ENCODE peak calls at places on chromosomes 3 and 15, in eight cellular contexts. I, Q, N, S, Y, T, P and U are unnamed samples.

GRCh38 chr15:55282284-55282833 is 7.3 kb downstream of the RAB27A start:
- DNase-seq in T (no peak), N (peak; percentile 24), I (no peak), S (no peak), Q (no peak), P (no peak), Y (no peak), U (no peak)

GRCh38 chr3:62567097-62568021 is 194.0 kb upstream of the FEZF2 start:
- DNase-seq in Y (no peak), N (no peak), S (no peak), P (peak; percentile 66), Q (no peak), T (peak; percentile 80), I (no peak), U (peak; percentile 86)

GRCh38 chr15:89760303-89761008 is 9.4 kb upstream of the MESP1 start:
- DNase-seq in Y (peak; percentile 87), S (peak; percentile 83), I (peak; percentile 72), P (peak; percentile 66), Q (peak; percentile 42), N (peak; percentile 90), T (peak; percentile 74), U (peak; percentile 79)

GRCh38 chr15:85583404-85584390 is 203.3 kb downstream of the AKAP13 start:
- DNase-seq in Y (peak; percentile 66), S (peak; percentile 75), Q (peak; percentile 75), N (no peak), P (peak; percentile 40), T (peak; percentile 72), I (peak; percentile 56), U (no peak)

GRCh38 chr3:136547293-136547692 is 204.9 kb downstream of the STAG1 start:
- DNase-seq in T (no peak), P (no peak), Q (no peak), I (no peak), N (no peak), S (no peak), Y (no peak), U (no peak)

GRCh38 chr3:193502871-193503270 is 51.8 kb downstream of the ATP13A4 start:
- DNase-seq in N (no peak), I (no peak), T (no peak), Q (no peak), P (no peak), S (no peak), Y (no peak), U (no peak)

GRCh38 chr3:126487151-126487771 is 11.6 kb upstream of the ZXDC start:
- DNase-seq in T (no peak), I (no peak), Y (no peak), Q (no peak), S (no peak), P (no peak), N (no peak), U (no peak)

GRCh38 chr3:126270145-126270811 is 86.9 kb downstream of the KLF15 start:
- DNase-seq in P (peak; percentile 80), I (no peak), Q (no peak), S (peak; percentile 91), N (peak; percentile 97), Y (peak; percentile 95), T (peak; percentile 95), U (peak; percentile 86)

GRCh38 chr3:95297586-95297985 is 1234.7 kb downstream of the NSUN3 start:
- DNase-seq in P (no peak), S (no peak), T (no peak), Q (no peak), N (no peak), Y (no peak), I (no peak), U (no peak)

GRCh38 chr3:150787741-150788370 is 24.9 kb upstream of the SIAH2 start:
- DNase-seq in S (peak; percentile 87), P (peak; percentile 73), I (peak; percentile 84), Q (peak; percentile 58), Y (peak; percentile 88), N (peak; percentile 90), T (peak; percentile 89), U (peak; percentile 95)

GRCh38 chr15:70147178-70147760 is 49.6 kb upstream of the TLE3 start:
- DNase-seq in S (no peak), P (no peak), I (no peak), N (no peak), T (no peak), Y (no peak), Q (no peak), U (no peak)

GRCh38 chr3:123130079-123130726 is 63.4 kb downstream of the PDIA5 start:
- DNase-seq in S (no peak), T (no peak), P (no peak), N (no peak), Q (no peak), I (no peak), Y (peak; percentile 36), U (no peak)

DNA sequence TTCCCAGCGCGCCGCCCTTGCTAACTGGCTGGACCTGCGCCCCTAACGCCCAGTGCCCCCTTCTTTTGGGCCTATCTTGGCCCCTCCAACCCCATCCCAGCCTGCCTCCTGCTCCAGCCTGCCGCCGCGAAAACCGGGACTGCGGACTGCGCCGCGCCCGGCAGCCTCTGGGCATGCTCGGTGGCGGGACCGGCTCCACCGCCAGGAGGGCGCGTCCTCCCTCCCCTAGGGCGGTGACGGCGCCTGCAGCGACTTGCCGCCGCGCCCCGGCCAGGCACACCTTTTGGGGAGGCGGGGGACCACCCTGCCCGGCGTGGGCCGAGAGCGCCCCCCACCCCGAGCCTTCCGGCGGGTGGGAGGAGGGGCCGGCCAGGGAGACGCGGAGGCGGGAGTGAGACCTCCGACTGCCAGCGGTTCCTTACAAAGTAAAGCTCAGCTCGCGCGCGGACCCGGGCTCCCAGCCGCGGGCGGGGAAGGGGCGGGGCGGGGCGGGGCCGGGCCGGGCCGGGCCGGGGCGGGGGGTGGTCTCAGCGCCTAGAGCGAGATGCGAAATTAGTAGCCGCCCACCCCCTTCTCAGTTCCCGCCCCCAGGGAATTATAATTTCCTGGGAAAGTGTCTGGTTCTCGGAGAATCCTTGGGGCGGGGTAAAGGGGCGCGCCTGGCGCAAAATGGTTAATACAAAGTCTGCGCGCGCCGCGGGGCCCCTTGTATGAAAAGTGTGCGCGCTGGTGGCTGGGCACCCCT is 225.0 kb upstream of the IL12A start:
- DNase-seq in P (peak; percentile 58), Q (peak; percentile 16), N (peak; percentile 33), T (peak; percentile 59), Y (peak; percentile 62), I (peak; percentile 88), S (peak; percentile 90), U (peak; percentile 48)
- TF ChIP-seq POLR2A in P (peak; percentile 6), Q (peak; percentile 61), N (peak; percentile 6), T (peak; percentile 69), Y (no peak), I (peak; percentile 81), S (peak; percentile 74), U (no peak)

GRCh38 chr3:57555316-57555715 is 758 bp upstream of the PDE12 start:
- DNase-seq in S (no peak), Y (no peak), N (no peak), I (no peak), T (peak; percentile 24), Q (no peak), P (no peak), U (peak; percentile 74)

GRCh38 chr3:57559526-57559925 is 3.5 kb downstream of the PDE12 start:
- DNase-seq in P (no peak), Q (no peak), Y (no peak), N (no peak), S (no peak), T (no peak), I (no peak), U (no peak)

GRCh38 chr3:57556459-57557087 is 499 bp downstream of the PDE12 start:
- DNase-seq in I (no peak), Y (peak; percentile 39), N (peak; percentile 28), P (no peak), S (peak; percentile 71), Q (no peak), T (peak; percentile 32), U (peak; percentile 88)

GRCh38 chr3:57557088-57557537 is 1.0 kb downstream of the PDE12 start:
- DNase-seq in P (no peak), T (peak; percentile 14), S (no peak), I (peak; percentile 26), Q (no peak), N (peak; percentile 26), Y (peak; percentile 34), U (no peak)

DNA sequence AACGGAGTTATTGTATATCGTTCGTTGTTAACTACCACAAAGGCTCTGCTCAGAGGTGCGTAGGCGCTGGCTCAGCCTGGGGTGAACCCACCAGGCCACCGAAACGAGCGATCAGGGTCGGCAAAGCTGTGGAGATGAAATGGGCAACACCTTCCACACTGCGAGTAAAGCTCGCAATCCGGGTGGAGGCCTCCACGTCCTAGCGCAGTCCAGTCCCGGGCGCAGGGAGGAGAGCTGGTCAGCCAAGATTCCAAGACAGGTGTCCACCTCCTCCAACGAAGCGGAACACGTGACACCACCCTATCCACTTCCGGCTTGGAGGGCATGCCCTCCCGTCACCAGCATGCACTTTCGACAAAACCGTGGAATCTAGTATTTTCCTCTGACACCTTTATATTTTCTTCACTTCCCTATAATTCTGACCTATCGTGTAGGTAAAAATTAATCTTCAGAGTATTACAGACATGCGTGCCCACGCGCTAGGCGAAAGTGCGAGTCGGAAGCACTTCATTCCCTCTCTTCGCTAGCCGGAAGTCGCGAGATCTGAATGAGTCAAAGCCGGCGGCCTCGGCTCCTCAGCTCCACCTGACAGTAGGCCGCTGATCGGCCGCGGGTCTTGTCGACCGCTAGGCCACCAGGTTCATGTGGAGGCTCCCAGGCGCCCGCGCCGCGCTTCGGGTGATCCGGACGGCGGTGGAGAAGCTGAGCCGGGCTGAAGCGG is at the start of gene PDE12:
- DNase-seq in I (peak; percentile 93), N (peak; percentile 88), Y (peak; percentile 86), P (peak; percentile 86), S (peak; percentile 92), Q (peak; percentile 82), T (peak; percentile 87), U (peak; percentile 79)
- TF ChIP-seq CTCF in I (no peak), N (no peak), Y (no peak), P (peak; percentile 8), S (no peak), Q (no peak), T (peak; percentile 16), U (no peak)

DNA sequence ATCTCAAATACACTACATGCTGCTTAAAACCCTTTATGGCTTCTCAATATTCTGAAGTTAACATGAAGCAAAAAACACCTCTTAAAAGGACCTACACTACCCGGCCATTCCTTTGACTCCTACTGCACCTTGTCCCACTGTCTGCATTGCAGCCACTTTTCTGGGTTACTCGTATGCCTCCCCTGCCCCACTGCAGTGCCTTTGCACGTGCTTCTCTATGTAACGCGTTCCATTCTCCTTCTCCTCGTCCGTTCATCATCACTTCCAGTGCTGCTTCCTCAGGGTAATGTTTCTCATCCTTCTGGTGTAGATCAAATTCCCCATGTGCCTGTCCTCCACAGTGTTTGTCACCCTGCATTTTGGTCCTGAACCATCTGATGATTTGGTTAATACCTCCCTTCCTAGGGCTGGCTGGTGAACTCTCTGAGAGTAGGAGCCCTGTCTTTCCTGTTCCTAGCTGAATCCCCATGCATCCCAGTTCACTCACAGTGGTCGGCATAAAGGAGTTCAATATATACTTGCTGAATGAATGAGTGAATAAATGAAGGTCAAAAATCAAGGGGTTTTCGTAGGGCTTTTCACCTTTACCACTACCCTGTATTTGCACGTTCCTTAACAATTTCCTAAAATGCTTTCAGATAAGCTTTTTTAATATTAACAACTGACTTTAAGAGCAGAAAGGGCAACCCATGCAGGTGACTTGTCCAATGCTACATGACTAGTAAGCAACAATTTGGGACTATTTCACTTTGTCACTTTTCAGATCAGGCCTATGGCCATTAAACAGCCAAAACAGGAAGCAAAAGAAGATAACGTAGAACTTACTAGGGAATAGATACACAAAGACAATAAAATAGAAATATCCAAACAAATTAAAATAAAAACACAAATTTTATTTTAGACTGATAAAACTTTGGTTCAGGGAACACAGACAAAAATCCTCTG is 2.4 kb upstream of the STT3B start:
- DNase-seq in P (no peak), N (no peak), S (no peak), Y (no peak), I (no peak), Q (no peak), T (no peak), U (no peak)
- H3K4me3 ChIP-seq in P (no peak overlapping the region), N (no peak overlapping the region), S (peak overlapping the region; percentile 75), Y (peak overlapping the region; percentile 95), I (peak overlapping the region; percentile 76), Q (peak overlapping the region; percentile 96), T (no peak overlapping the region), U (no peak overlapping the region)

GRCh38 chr15:65068436-65068835 is 645 bp upstream of the RASL12 start:
- DNase-seq in Q (no peak), T (no peak), P (no peak), N (no peak), I (no peak), Y (no peak), S (no peak), U (no peak)
- TF ChIP-seq POLR2A in Q (no peak), T (no peak), P (no peak), N (no peak), I (no peak), Y (no peak), S (no peak), U (no peak)